ENCODE peak calls at places on chromosomes 13 and 19, in four cellular contexts. N, E, X and F are unnamed samples.

GRCh38 chr13:113035209-113035800 is 66.3 kb downstream of the MCF2L start:
- DNase-seq in N (no peak), E (no peak), X (no peak), F (no peak)

GRCh38 chr19:38669532-38669931 is 22.1 kb downstream of the ACTN4 start:
- DNase-seq in N (no peak), E (no peak), X (no peak), F (no peak)

GRCh38 chr19:57850553-57851017 is 926 bp downstream of the ZNF587 start:
- DNase-seq in N (peak; percentile 84), E (peak; percentile 11), X (peak; percentile 58), F (peak; percentile 72)

GRCh38 chr13:108924154-108924940 is 294.9 kb downstream of the MYO16 start:
- DNase-seq in N (peak; percentile 26), E (no peak), X (peak; percentile 71), F (no peak)

GRCh38 chr13:80881495-80882482 is 540.9 kb upstream of the SPRY2 start:
- DNase-seq in N (no peak), E (peak; percentile 23), X (no peak), F (no peak)

GRCh38 chr13:55777612-55778011 is 1363.1 kb upstream of the PRR20A start:
- DNase-seq in N (no peak), E (no peak), X (no peak), F (no peak)

GRCh38 chr13:80084086-80084676 is 256.7 kb downstream of the SPRY2 start:
- DNase-seq in N (peak; percentile 82), E (peak; percentile 30), X (peak; percentile 86), F (no peak)

GRCh38 chr13:97228850-97229521 is 6.9 kb downstream of the MBNL2 start:
- DNase-seq in N (no peak), E (no peak), X (no peak), F (no peak)

GRCh38 chr19:17946965-17947784 is 14.4 kb downstream of the CCDC124 start:
- DNase-seq in N (no peak), E (no peak), X (no peak), F (no peak)

GRCh38 chr13:37870489-37870845 is 895 bp upstream of the TRPC4 start:
- DNase-seq in N (no peak), E (no peak), X (no peak), F (no peak)

GRCh38 chr13:106033634-106034033 is 501.8 kb downstream of the EFNB2 start:
- DNase-seq in N (peak; percentile 47), E (no peak), X (peak; percentile 4), F (no peak)

GRCh38 chr13:50636007-50636704 is 207.3 kb downstream of the DLEU7 start:
- DNase-seq in N (no peak), E (no peak), X (no peak), F (peak; percentile 87)

GRCh38 chr13:41216160-41216559 is 21.8 kb upstream of the KBTBD7 start:
- DNase-seq in N (peak; percentile 37), E (no peak), X (no peak), F (no peak)

GRCh38 chr19:57949702-57950101 is 2.2 kb upstream of the ZNF256 start:
- DNase-seq in N (no peak), E (no peak), X (no peak), F (no peak)

GRCh38 chr19:46265217-46265828 is 31.5 kb upstream of the HIF3A start:
- DNase-seq in N (peak; percentile 82), E (peak; percentile 46), X (peak; percentile 86), F (peak; percentile 94)

GRCh38 chr13:100601716-100602115 is 13.1 kb upstream of the GGACT start:
- DNase-seq in N (no peak), E (no peak), X (no peak), F (no peak)

GRCh38 chr13:44306401-44307192 is 67.0 kb upstream of the SERP2 start:
- DNase-seq in N (peak; percentile 88), E (no peak), X (peak; percentile 45), F (peak; percentile 70)

GRCh38 chr19:15300533-15301194 is 31.7 kb downstream of the BRD4 start:
- DNase-seq in N (no peak), E (no peak), X (peak; percentile 53), F (no peak)

GRCh38 chr19:43777163-43777700 is 3.5 kb downstream of the KCNN4 start:
- DNase-seq in N (peak; percentile 74), E (peak; percentile 44), X (peak; percentile 58), F (no peak)

GRCh38 chr19:15025237-15025636 is 24.0 kb upstream of the CASP14 start:
- DNase-seq in N (peak; percentile 65), E (no peak), X (peak; percentile 23), F (peak; percentile 59)

GRCh38 chr19:40219721-40220276 is 1.6 kb upstream of the TTC9B start:
- DNase-seq in N (peak; percentile 74), E (peak; percentile 42), X (peak; percentile 61), F (no peak)

GRCh38 chr13:49792550-49793324 is at the start of gene KPNA3:
- DNase-seq in N (peak; percentile 87), E (peak; percentile 95), X (peak; percentile 99), F (peak; percentile 97)

DNA sequence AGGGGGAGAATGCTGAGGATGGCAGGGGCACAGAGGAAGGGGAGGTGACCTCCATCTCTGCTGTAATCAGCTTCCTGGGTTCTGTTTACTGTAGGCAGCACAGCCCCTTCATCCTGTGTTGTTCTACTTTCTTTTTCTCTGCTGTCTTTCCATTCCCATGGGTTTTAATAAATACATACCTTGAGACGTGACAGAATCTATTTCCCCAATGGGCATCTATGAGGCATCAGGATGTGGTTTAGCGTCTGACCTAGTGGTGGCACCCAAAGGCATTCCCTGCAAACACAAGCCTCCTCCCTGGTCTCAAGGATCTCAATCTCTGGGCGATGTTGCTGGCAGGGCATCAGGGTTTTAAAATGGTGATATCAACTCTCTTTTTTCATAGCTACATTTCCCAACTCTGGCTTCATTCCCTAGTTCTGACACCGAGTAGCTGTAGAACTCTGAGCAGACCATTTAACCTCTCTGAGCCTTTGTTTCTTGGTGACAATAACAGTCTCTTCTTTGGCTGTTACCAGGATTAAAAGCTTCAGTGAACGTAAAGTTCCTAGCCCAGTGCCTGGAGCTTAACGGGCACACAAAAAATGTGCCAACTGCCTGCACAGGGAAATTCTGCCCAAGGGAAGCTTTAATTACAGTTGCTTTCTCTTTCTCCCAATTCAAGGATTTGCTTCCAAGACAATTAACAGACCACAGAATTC is 60.9 kb downstream of the ALOX5AP start:
- DNase-seq in N (peak; percentile 96), E (no peak), X (peak; percentile 20), F (no peak)
- H3K4me3 ChIP-seq in N (peak overlapping the region; percentile 47), E (no peak overlapping the region), X (peak overlapping the region; percentile 23), F (no peak overlapping the region)

GRCh38 chr19:13849277-13849676 is 27.7 kb upstream of the NANOS3 start:
- DNase-seq in N (no peak), E (no peak), X (no peak), F (no peak)

GRCh38 chr19:13847033-13847899 is 29.7 kb upstream of the NANOS3 start:
- DNase-seq in N (peak; percentile 88), E (peak; percentile 100), X (peak; percentile 97), F (peak; percentile 96)

GRCh38 chr19:13849991-13850909 is 26.7 kb upstream of the NANOS3 start:
- DNase-seq in N (peak; percentile 49), E (peak; percentile 90), X (peak; percentile 86), F (peak; percentile 91)

GRCh38 chr19:13847900-13848677 is 28.8 kb upstream of the NANOS3 start:
- DNase-seq in N (peak; percentile 19), E (no peak), X (no peak), F (no peak)

GRCh38 chr19:13848811-13849241 is 28.1 kb upstream of the NANOS3 start:
- DNase-seq in N (peak; percentile 32), E (peak; percentile 34), X (no peak), F (no peak)
- H3K4me1 ChIP-seq in N (peaks cover 79% of the 10 kb centered on the region), E (peaks cover 52% of the 10 kb centered on the region), X (peaks cover 42% of the 10 kb centered on the region), F (peaks cover 10% of the 10 kb centered on the region)

DNA sequence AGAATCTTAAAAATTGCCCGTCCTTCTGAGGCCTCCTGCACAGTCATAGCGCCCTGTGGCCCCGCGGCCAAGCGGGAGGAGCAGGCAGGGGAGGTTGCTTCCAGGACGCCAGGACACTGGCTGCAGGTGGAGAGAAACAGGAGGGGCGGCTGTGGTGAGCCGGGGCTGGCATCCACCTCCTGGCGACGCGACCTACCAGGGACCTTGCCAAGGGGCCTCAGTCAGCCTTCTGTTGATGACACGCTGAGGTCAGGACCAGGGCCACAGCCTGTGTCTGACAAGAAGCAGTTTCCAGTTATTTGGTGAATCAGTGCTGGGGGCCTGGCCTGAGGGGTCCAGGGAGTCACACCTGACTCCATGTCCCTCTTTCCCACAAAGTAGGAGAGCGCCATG is 13.3 kb upstream of the MKNK2 start:
- DNase-seq in N (no peak), E (no peak), X (no peak), F (no peak)
- H3K27ac ChIP-seq in N (no peak overlapping the region), E (no peak overlapping the region), X (no peak overlapping the region), F (peak overlapping the region; percentile 59)

DNA sequence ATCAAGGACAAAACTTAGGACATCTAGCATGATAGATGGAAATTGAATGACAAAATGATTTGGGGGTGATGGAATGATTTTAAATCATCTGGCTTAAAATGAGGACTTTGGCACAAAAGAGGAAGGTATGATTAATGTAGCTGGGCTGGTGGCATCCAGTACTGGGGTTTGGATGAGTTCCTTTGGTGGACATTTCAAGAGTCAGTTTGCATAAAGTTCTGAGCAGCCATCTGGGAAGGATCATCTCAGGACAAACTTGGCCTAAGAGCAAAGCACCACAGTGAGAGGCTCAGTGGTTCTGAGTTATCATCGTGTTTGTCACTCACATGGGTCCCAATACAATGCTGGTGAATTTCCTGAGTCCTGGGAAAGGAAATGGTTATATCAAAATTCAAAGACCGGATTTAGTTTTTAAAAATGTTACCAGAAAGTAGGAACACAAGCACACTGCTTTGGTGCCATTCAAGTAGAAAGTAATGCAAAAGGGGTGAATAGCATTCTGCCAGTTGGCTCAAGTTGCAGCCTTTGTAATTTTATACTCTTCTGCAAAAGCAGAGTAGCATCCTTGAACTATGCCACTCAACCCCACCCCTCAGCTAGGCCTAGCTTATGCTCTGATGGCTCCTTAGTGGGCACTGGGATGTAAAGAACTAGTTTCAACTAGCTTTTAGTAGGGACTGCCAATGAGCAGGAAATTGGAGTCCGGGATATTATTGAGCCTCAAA is 219.0 kb downstream of the COG6 start:
- DNase-seq in N (no peak), E (no peak), X (no peak), F (no peak)
- H3K4me3 ChIP-seq in N (no peak overlapping the region), E (no peak overlapping the region), X (no peak overlapping the region), F (no peak overlapping the region)

GRCh38 chr13:33263484-33263883 is 22.1 kb downstream of the STARD13 start:
- DNase-seq in N (no peak), E (no peak), X (peak; percentile 60), F (no peak)
- H3K4me1 ChIP-seq in N (peaks cover 46% of the 10 kb centered on the region), E (peaks cover 31% of the 10 kb centered on the region), X (peaks cover 90% of the 10 kb centered on the region), F (no peaks in the 10 kb centered on the region)